ENCODE peak calls at places on chromosome 5, in six cellular contexts. G, J, K, I, V and S are unnamed samples.

GRCh38 chr5:36655171-36655570 is 48.8 kb downstream of the SLC1A3 start:
- DNase-seq in G (no peak), J (peak; percentile 20), K (peak; percentile 56), I (peak; percentile 41), V (no peak), S (no peak)

GRCh38 chr5:142971296-142972013 is 201.3 kb downstream of the ARHGAP26 start:
- DNase-seq in G (no peak), J (no peak), K (no peak), I (no peak), V (no peak), S (no peak)

GRCh38 chr5:155982354-155982753 is 344.6 kb upstream of the SGCD start:
- DNase-seq in G (no peak), J (no peak), K (no peak), I (no peak), V (no peak), S (no peak)

GRCh38 chr5:41794478-41794877 is 75.7 kb downstream of the OXCT1 start:
- DNase-seq in G (peak; percentile 92), J (no peak), K (no peak), I (peak; percentile 97), V (no peak), S (no peak)

GRCh38 chr5:116557669-116558271 is 16.9 kb downstream of the SEMA6A start:
- DNase-seq in G (peak; percentile 38), J (no peak), K (peak; percentile 45), I (peak; percentile 27), V (peak; percentile 23), S (peak; percentile 44)

GRCh38 chr5:50905996-50906395 is 239.6 kb downstream of the PARP8 start:
- DNase-seq in G (no peak), J (no peak), K (no peak), I (no peak), V (no peak), S (no peak)

GRCh38 chr5:141484499-141485304 is at the start of gene PCDHGC4:
- DNase-seq in G (no peak), J (peak; percentile 24), K (peak; percentile 60), I (peak; percentile 62), V (no peak), S (peak; percentile 66)

GRCh38 chr5:95759634-95760033 is 28.5 kb downstream of the RHOBTB3 start:
- DNase-seq in G (peak; percentile 11), J (no peak), K (no peak), I (peak; percentile 93), V (no peak), S (no peak)

GRCh38 chr5:171582849-171583248 is 163.4 kb downstream of the FGF18 start:
- DNase-seq in G (no peak), J (no peak), K (no peak), I (no peak), V (no peak), S (no peak)

GRCh38 chr5:111469905-111470304 is 42.4 kb downstream of the STARD4 start:
- DNase-seq in G (no peak), J (no peak), K (no peak), I (no peak), V (peak; percentile 36), S (no peak)

GRCh38 chr5:54769072-54769471 is 216.3 kb downstream of the ESM1 start:
- DNase-seq in G (peak; percentile 12), J (no peak), K (no peak), I (no peak), V (no peak), S (no peak)

GRCh38 chr5:56456002-56456401 is 222.9 kb upstream of the ANKRD55 start:
- DNase-seq in G (no peak), J (no peak), K (no peak), I (no peak), V (no peak), S (peak; percentile 37)

GRCh38 chr5:79120221-79120620 is 8.6 kb downstream of the BHMT start:
- DNase-seq in G (peak; percentile 19), J (no peak), K (no peak), I (peak; percentile 19), V (no peak), S (no peak)